ENCODE peak calls at places on chromosomes 4 and X, in nine cellular contexts. S, B, N, Q, H, V, M, U and C are unnamed samples.

GRCh38 chr4:36337665-36338064 is 56.2 kb downstream of the DTHD1 start:
- DNase-seq in S (no peak), B (no peak), N (no peak), Q (no peak), H (no peak), V (no peak), M (no peak), U (no peak), C (no peak)

GRCh38 chr4:142352682-142353081 is 493.4 kb downstream of the INPP4B start:
- DNase-seq in S (no peak), B (no peak), N (no peak), Q (no peak), H (no peak), V (no peak), M (peak; percentile 30), U (no peak), C (no peak)

GRCh38 chr4:1260418-1261106 is 11.6 kb upstream of the CTBP1 start:
- DNase-seq in S (no peak), B (no peak), N (no peak), Q (no peak), H (no peak), V (no peak), M (peak; percentile 7), U (no peak), C (no peak)

GRCh38 chr4:169618286-169618685 is 2.1 kb upstream of the CLCN3 start:
- DNase-seq in S (peak; percentile 50), B (no peak), N (peak; percentile 38), Q (no peak), H (peak; percentile 4), V (no peak), M (peak; percentile 37), U (no peak), C (no peak)

GRCh38 chrX:129040124-129040523 is 483.2 kb downstream of the SMARCA1 start:
- DNase-seq in S (no peak), B (no peak), N (no peak), Q (no peak), H (no peak), V (no peak), M (no peak), U (no peak), C (no peak)

GRCh38 chr4:125582302-125582701 is 267.5 kb downstream of the FAT4 start:
- DNase-seq in S (peak; percentile 35), B (no peak), N (peak; percentile 6), Q (no peak), H (peak; percentile 38), V (no peak), M (peak; percentile 55), U (no peak), C (no peak)

GRCh38 chr4:147518086-147518485 is 37.2 kb downstream of the EDNRA start:
- DNase-seq in S (no peak), B (no peak), N (peak; percentile 59), Q (no peak), H (no peak), V (no peak), M (no peak), U (no peak), C (no peak)

GRCh38 chr4:111773858-111774257 is 371.4 kb upstream of the FAM241A start:
- DNase-seq in S (no peak), B (no peak), N (no peak), Q (peak; percentile 50), H (peak; percentile 85), V (no peak), M (no peak), U (no peak), C (no peak)

GRCh38 chrX:55816023-55816422 is 98.5 kb downstream of the RRAGB start:
- DNase-seq in S (no peak), B (no peak), N (no peak), Q (no peak), H (no peak), V (no peak), M (no peak), U (no peak), C (no peak)

GRCh38 chr4:140888059-140888458 is 131.9 kb upstream of the TBC1D9 start:
- DNase-seq in S (no peak), B (no peak), N (no peak), Q (no peak), H (no peak), V (no peak), M (no peak), U (no peak), C (no peak)

GRCh38 chrX:132876509-132876837 is 82.0 kb downstream of the HS6ST2 start:
- DNase-seq in S (no peak), B (peak; percentile 64), N (no peak), Q (peak; percentile 19), H (no peak), V (no peak), M (no peak), U (no peak), C (no peak)
- TF ChIP-seq CTCF in S (no peak), B (no peak), N (no peak), Q (no peak), H (no peak), V (no peak), M (no peak), U (no peak), C (no peak)

DNA sequence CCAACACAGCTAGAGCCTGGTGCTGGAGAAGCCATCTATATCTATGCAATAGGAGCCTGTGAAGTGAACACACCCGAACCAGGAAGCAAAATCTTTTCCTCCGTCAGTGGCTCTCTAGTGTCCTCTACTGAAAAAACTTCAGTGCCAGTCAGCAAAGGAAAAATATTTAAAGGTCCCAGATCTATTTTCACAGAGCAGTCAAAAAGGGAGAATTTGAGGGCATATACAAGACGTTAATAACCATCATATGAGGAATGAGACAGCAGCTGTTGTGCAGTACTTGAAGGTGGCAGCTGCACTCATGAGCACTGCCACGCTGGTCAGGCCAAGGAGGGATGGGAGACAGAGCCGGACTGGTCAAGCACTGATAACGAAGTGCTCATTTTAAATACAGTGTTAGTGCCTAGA is 14.4 kb downstream of the MCUB start:
- DNase-seq in S (peak; percentile 51), B (peak; percentile 28), N (no peak), Q (no peak), H (peak; percentile 51), V (no peak), M (peak; percentile 40), U (no peak), C (no peak)
- TF ChIP-seq CTCF in S (peak; percentile 51), B (peak; percentile 42), N (no peak), Q (no peak), H (peak; percentile 49), V (no peak), M (no peak), U (no peak), C (no peak)

DNA sequence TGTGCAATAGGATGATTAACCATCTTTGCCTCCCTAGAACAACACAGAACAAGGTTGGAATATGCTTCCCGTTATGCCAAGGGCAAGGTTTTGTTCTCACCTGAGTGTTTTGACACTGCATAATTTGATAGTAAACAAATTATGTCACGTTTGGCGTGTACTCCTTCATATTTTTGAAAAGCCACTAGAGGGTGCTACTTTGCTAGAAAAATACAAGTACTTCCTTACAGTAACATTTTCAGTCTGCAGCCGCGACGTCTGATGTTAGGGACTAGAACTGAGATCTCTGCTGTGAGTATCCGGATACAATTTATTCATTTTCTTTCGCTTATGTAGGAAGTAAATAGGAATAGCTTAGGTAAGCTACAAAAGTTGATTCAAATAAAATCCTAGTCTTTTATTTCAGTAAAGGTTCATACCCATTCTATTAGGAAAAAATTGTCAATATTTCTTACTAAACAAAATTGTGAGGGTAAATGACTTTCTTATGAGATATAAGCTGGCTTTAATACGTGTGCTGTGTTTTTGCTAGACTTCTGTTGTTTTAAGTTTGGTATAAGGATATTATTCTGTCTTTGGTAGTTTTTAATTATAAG is 181.1 kb upstream of the WDFY3 start:
- DNase-seq in S (peak; percentile 80), B (peak; percentile 88), N (peak; percentile 73), Q (peak; percentile 34), H (peak; percentile 79), V (peak; percentile 52), M (peak; percentile 66), U (no peak), C (peak; percentile 57)
- TF ChIP-seq CTCF in S (peak; percentile 57), B (peak; percentile 73), N (peak; percentile 54), Q (peak; percentile 49), H (peak; percentile 61), V (peak; percentile 76), M (peak; percentile 38), U (no peak), C (peak; percentile 77)

GRCh38 chr4:81290818-81291217 is 75.8 kb upstream of the PRKG2 start:
- DNase-seq in S (no peak), B (no peak), N (no peak), Q (no peak), H (no peak), V (no peak), M (no peak), U (no peak), C (no peak)
- TF ChIP-seq CTCF in S (no peak), B (no peak), N (no peak), Q (no peak), H (no peak), V (no peak), M (no peak), U (no peak), C (no peak)

DNA sequence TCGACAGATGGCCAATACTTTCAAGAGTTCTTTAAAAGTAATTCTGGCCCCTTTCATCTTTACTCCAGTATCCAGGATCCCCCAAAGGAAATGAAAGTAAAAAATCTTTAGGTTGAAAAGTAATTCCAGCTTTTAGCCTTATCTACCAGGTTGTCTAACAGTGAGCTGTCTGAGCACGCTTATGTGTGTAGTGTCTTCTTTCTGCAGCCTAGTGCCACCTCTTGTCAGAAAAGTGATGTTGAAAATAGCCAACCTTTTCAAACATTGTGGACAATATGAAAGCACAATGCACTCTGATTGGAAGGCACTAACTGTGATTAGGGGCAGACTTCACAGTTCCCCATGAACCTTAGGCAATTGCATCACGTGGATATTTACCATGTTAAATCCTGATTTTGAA is 92.1 kb downstream of the RELL1 start:
- DNase-seq in S (no peak), B (no peak), N (no peak), Q (no peak), H (peak; percentile 22), V (no peak), M (no peak), U (no peak), C (no peak)
- TF ChIP-seq CTCF in S (no peak), B (no peak), N (no peak), Q (no peak), H (peak; percentile 23), V (no peak), M (no peak), U (no peak), C (no peak)